ENCODE peak calls at places on chromosomes 3 and 15, in four cellular contexts. P is SK-N-SH, V is H1, O is HepG2. H is an unnamed sample.

GRCh38 chr3:5197470-5198312 is 10.2 kb downstream of the EDEM1 start:
- DNase-seq in P (no peak), O (no peak), V (no peak), H (no peak)

GRCh38 chr3:27431116-27431515 is 53.1 kb downstream of the SLC4A7 start:
- DNase-seq in V (no peak), O (no peak), P (no peak), H (peak)

GRCh38 chr15:90291679-90292356 is 26.3 kb downstream of the NGRN start:
- DNase-seq in V (no peak), O (peak), P (peak), H (peak)

GRCh38 chr3:30440880-30441279 is 165.5 kb upstream of the TGFBR2 start:
- DNase-seq in V (no peak), P (no peak), O (no peak), H (no peak)

GRCh38 chr3:114333180-114333922 is 39.5 kb downstream of the TIGIT start:
- DNase-seq in V (no peak), O (no peak), P (no peak), H (no peak)

GRCh38 chr15:70094690-70095311 is 2.9 kb downstream of the TLE3 start:
- DNase-seq in P (no peak), O (peak), V (no peak), H (peak)

GRCh38 chr3:111998661-111999641 is at the start of gene TAGLN3:
- DNase-seq in O (no peak), P (peak), V (peak), H (peak)

GRCh38 chr3:128482857-128483656 is 9.9 kb downstream of the GATA2 start:
- DNase-seq in O (no peak), P (peak), V (no peak), H (no peak)

GRCh38 chr3:7707192-7707591 is 794.4 kb upstream of the LMCD1 start:
- DNase-seq in V (no peak), O (no peak), P (no peak), H (no peak)

GRCh38 chr15:44482088-44482487 is 54.7 kb downstream of the CTDSPL2 start:
- DNase-seq in V (no peak), P (no peak), O (peak), H (no peak)

GRCh38 chr3:87006844-87007439 is 16.0 kb upstream of the VGLL3 start:
- DNase-seq in V (no peak), O (no peak), P (no peak), H (no peak)

GRCh38 chr3:34053631-34054030 is 255.2 kb downstream of the PDCD6IP start:
- DNase-seq in V (no peak), P (no peak), O (no peak), H (no peak)

GRCh38 chr3:179882322-179882721 is 154.4 kb downstream of the PEX5L start:
- DNase-seq in P (no peak), O (no peak), V (no peak), H (no peak)

GRCh38 chr3:169243122-169243521 is 420.4 kb downstream of the MECOM start:
- DNase-seq in O (no peak), P (no peak), V (no peak), H (no peak)

GRCh38 chr3:132273043-132273442 is 44.2 kb upstream of the ACP3 start:
- DNase-seq in P (no peak), O (no peak), V (no peak), H (no peak)

GRCh38 chr3:50625131-50625878 is 8.4 kb downstream of the MAPKAPK3 start:
- DNase-seq in P (no peak), O (no peak), V (no peak), H (no peak)

GRCh38 chr15:67146214-67146613 is 80.8 kb downstream of the SMAD3 start:
- DNase-seq in P (peak), V (no peak), O (peak), H (peak)

GRCh38 chr3:141243295-141243707 is 11.7 kb downstream of the PXYLP1 start:
- DNase-seq in V (peak), P (no peak), O (no peak), H (no peak)

GRCh38 chr3:72678380-72678779 is 169.9 kb downstream of the SHQ1 start:
- DNase-seq in V (no peak), P (no peak), O (no peak), H (no peak)

GRCh38 chr15:40064231-40064894 is 25.4 kb upstream of the SRP14 start:
- DNase-seq in O (no peak), V (no peak), P (no peak), H (no peak)

GRCh38 chr15:77830041-77830440 is 197.3 kb upstream of the LINGO1 start:
- DNase-seq in O (no peak), P (no peak), V (no peak), H (no peak)
- TF ChIP-seq JUND in O (no peak), P (no peak), V (no peak), H (no peak)

DNA sequence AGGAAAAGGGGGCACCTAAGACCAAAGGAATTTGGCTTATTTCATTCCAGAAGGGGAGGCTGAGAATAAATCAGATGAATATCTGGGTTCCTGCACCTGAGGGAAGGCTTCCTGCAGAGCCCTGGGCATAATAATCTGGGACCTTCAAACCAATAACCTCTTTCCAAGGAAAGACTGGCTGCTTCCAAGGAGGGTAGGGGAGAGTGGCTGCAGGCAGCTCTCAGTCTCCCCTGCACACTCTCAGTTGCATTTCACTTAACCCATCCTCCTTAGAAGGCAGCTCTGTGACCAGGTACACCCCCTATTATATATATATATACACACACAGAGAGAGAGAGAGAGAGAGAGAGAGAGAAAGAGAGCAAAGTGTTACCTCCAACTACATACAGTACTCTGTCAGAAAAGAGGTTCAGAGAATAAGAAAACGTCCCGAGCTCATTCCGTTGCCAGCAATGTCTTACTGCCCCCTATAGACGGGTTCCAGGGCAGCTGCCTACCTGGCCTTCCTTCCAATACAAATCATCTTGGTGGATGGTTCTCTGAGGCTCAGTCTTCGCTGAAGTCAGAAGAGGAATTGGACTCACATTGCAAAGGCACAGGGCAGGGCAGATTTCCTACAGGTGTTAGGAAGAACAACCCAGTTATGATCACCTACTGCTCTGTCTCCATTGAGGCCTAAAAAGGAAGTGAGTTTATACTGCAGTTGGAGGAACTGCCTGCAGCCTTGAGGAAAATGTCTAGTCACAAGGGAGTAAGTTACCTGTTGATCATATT is 26.1 kb downstream of the CAPN3 start:
- DNase-seq in V (peak), P (peak), O (peak), H (peak)
- TF ChIP-seq JUND in V (no peak), P (no peak), O (no peak), H (no peak)

GRCh38 chr3:14883226-14883625 is 64.2 kb upstream of the NR2C2 start:
- DNase-seq in P (no peak), V (no peak), O (no peak), H (no peak)

GRCh38 chr3:14885307-14885706 is 62.1 kb upstream of the NR2C2 start:
- DNase-seq in P (no peak), V (no peak), O (no peak), H (peak)

GRCh38 chr3:14880486-14881179 is 61.9 kb downstream of the FGD5 start:
- DNase-seq in V (no peak), O (no peak), P (no peak), H (no peak)

GRCh38 chr3:14886101-14886500 is 61.3 kb upstream of the NR2C2 start:
- DNase-seq in O (no peak), P (no peak), V (no peak), H (no peak)

DNA sequence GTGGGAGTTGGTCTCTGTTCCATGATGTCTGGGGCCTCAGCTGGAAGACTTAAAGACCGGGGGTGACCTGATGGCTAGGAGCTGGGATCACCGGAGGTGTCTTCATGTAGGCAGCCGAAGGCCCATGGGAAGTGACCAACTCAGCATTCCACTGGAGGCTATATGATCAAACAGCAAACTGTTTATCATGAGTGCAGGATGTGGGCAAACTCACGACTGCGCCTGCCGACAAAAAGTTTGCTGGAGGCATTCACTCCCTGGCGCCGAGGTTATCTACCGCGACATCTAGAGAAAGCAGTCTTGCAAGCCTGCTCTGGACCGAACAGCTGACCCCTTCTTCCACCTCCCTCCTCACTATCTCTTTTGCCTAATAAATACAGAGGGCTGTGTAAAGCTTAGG is 62.7 kb upstream of the NR2C2 start:
- DNase-seq in O (no peak), V (no peak), P (no peak), H (peak)
- TF ChIP-seq JUND in O (no peak), V (no peak), P (no peak), H (no peak)

GRCh38 chr3:32455609-32456428 is 46.8 kb downstream of the CMTM6 start:
- DNase-seq in O (no peak), P (no peak), V (no peak), H (no peak)

GRCh38 chr3:32460031-32460749 is 42.5 kb downstream of the CMTM6 start:
- DNase-seq in V (peak), O (no peak), P (no peak), H (no peak)

GRCh38 chr3:32456429-32457130 is 46.1 kb downstream of the CMTM6 start:
- DNase-seq in O (no peak), P (no peak), V (peak), H (no peak)

GRCh38 chr3:32459474-32459873 is 43.2 kb downstream of the CMTM6 start:
- DNase-seq in P (no peak), V (no peak), O (no peak), H (no peak)

DNA sequence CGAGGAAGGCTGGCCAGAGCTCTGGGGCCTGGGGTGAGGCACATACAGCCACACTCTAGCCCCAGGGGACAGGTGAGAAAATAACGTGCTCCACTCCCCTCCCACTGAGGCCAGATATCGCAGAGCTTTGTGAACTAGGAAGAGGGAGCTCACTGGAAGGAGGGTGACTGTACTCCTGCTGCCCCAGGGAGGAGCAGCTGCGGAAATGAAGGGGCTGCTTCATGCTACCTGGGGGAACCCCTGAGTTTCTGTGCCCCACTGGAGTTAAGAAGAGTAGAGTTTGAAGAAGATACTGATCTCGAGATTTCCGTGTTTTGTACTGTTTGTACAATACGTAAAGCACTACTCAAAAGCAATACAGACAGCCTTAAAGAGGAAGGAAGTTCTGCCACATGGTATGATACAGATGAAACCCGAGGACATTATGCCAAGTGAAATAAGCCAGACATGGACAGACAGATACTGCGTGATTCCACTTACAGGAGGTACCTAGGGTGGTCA is 44.6 kb downstream of the CMTM6 start:
- DNase-seq in O (no peak), V (peak), P (no peak), H (peak)
- TF ChIP-seq JUND in O (no peak), V (no peak), P (no peak), H (no peak)

DNA sequence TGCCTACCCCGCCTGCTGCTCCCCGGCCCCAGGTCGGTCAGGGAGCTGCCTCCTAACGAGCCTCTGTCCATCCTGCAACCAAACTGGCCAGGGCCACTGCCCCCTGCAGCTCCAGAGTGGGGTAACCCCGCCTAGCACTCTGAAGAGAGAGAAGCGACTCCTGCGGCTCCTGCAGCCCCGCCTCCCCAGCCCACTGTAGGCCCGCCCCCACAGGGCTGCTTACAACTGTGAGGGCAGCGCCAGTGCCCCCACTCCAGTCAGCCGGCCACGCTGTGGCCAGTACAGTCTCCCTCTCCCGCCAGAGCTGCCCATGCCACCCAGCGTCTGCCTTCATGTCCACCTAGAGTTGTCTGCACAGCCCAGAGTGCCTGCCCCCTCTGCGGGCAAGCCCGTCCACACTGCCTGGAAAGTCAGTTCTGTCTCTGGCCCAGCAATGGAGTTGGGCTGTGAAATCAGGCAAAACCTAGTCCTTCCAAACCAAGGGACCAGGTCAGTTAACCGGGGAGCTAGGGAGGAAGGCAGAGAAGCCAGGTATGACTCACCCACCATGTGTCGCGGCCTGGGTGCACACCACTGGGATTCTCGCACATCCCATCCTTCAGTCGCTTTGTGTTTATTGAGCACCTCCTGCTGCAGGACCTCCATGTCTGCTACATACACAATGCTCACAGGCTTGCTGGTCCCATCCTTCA is 2.4 kb downstream of the UCN2 start:
- DNase-seq in P (peak), V (peak), O (peak), H (no peak)
- TF ChIP-seq JUND in P (no peak), V (no peak), O (no peak), H (no peak)

DNA sequence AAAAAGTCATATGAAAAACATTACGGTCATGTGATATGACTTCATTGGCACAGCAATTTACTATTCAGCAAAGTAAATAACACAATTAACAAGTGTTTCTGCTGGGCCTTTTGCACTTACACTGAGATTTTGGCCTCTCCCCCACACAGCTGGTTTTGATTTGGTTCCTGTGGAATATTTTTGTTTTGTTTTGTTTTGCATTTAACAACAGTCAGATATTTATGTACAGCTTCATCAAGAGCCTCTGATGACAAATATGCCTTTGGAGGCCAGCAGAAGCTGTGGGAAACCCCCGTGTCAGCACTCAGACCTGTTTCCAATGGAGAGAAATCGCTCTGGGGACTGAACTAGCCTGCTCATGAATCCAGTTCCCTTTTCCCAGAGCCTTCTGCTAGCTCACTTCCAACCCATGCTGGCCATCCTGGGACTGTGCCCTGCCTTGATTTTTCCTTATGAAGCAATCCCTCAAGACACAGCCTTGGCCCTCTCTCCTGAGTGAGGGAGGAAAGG is 161.9 kb downstream of the ATG7 start:
- DNase-seq in V (no peak), P (peak), O (no peak), H (no peak)
- TF ChIP-seq JUND in V (no peak), P (no peak), O (no peak), H (no peak)

GRCh38 chr15:83547168-83547567 is 100.0 kb downstream of the SH3GL3 start:
- DNase-seq in V (no peak), O (no peak), P (no peak), H (no peak)

GRCh38 chr15:83549563-83549962 is 102.4 kb downstream of the SH3GL3 start:
- DNase-seq in P (no peak), V (no peak), O (no peak), H (no peak)

GRCh38 chr15:83545803-83546534 is 98.8 kb downstream of the SH3GL3 start:
- DNase-seq in O (no peak), P (no peak), V (no peak), H (no peak)
- TF ChIP-seq JUND in O (no peak), P (no peak), V (no peak), H (no peak)

GRCh38 chr15:38354321-38354929 is 99.5 kb upstream of the FAM98B start:
- DNase-seq in V (peak), O (peak), P (peak), H (peak)
- TF ChIP-seq JUND in V (no peak), O (no peak), P (no peak), H (no peak)

H was measured in T47D.